ENCODE peak calls at places on chromosomes 1 and 21, in five cellular contexts. C is K562, F is GM12865, N is AG04450, Q is cardiac muscle cell. G is an unnamed sample.

GRCh38 chr1:211198880-211199279 is 60.3 kb upstream of the RCOR3 start:
- DNase-seq in C (no peak), F (no peak), N (no peak), Q (no peak), G (no peak)

GRCh38 chr1:46041974-46042373 is 90.5 kb downstream of the PIK3R3 start:
- DNase-seq in C (no peak), F (no peak), N (no peak), Q (no peak), G (no peak)

GRCh38 chr1:98049370-98050115 is 128.7 kb upstream of the DPYD start:
- DNase-seq in C (no peak), F (no peak), N (no peak), Q (peak), G (no peak)

GRCh38 chr1:27664291-27664690 is 7.7 kb downstream of the IFI6 start:
- DNase-seq in C (no peak), F (no peak), N (no peak), Q (no peak), G (no peak)

GRCh38 chr1:33334081-33334552 is 13.2 kb upstream of the A3GALT2 start:
- DNase-seq in C (no peak), F (no peak), N (no peak), Q (no peak), G (no peak)

GRCh38 chr1:1273152-1273534 is 511 bp downstream of the UBE2J2 start:
- DNase-seq in C (no peak), F (no peak), N (no peak), Q (peak), G (no peak)

GRCh38 chr1:199522936-199523335 is 504.6 kb upstream of the NR5A2 start:
- DNase-seq in C (no peak), F (no peak), N (no peak), Q (no peak), G (peak)

GRCh38 chr1:211589782-211590721 is 11.1 kb upstream of the SLC30A1 start:
- DNase-seq in C (no peak), F (no peak), N (no peak), Q (no peak), G (peak)

GRCh38 chr21:32666258-32666657 is 54.1 kb upstream of the CFAP298 start:
- DNase-seq in C (no peak), F (no peak), N (no peak), Q (no peak), G (no peak)

DNA sequence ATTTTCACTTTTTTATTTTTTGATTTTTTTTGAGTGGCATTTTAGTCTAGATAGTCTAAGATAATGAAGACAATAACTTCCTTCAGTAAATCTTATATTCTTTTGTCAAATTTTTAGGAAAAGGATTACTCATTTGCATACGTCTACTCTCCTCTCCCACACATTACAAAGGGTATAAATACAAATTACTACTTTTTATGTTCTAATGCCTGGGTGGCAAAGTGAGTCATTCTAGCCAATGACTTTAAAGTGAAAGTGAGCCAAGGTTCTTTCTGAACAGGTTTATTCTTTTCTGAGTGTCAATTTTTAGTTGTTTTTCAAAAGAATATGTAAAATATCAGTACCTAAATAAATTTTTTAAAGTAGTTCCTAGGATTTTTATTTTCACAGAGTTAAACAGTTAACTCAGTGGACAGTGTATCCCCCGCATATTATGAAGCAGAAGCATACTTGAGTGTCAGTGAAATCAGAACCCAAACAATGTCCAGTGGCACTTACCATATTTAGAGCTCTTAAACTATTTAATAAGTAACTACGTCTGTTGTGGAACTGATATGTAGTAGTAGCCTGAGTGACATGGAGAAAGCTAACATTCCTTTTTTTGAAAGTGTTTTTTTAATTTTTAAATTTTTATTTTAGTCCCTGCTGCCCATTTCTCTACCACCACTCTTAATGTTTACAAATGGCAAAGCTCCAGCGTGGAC is 141.7 kb downstream of the PHTF1 start:
- DNase-seq in C (no peak), F (no peak), N (no peak), Q (peak), G (no peak)
- H3K4me3 ChIP-seq in C (no peak), F (no peak), N (no peak), Q (no peak), G (no peak)

GRCh38 chr1:175221548-175222175 is 29.1 kb upstream of the KIAA0040 start:
- DNase-seq in C (peak), F (no peak), N (no peak), Q (peak), G (no peak)

GRCh38 chr1:175219774-175220173 is 27.2 kb upstream of the KIAA0040 start:
- DNase-seq in C (no peak), F (no peak), N (no peak), Q (no peak), G (no peak)

GRCh38 chr1:175220853-175221547 is 28.4 kb upstream of the KIAA0040 start:
- DNase-seq in C (no peak), F (no peak), N (no peak), Q (no peak), G (no peak)

GRCh38 chr1:175222296-175222938 is 29.8 kb upstream of the KIAA0040 start:
- DNase-seq in C (no peak), F (no peak), N (no peak), Q (no peak), G (no peak)

DNA sequence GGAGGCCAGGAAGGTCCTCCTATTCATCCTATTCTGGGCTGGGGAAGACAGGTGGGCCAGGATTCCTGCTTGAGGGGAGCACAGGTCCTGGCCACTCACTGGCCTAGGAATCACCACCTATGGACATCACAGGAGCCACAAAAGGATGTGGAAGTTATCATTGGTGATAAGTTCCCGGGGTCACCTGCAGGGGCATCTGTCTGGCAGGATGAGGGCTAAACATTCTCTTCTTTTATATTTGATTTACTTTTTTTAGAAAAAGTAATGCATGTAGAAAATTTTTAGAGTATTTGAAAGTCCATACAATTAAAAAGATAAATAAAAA is 33.2 kb upstream of the KIAA0040 start:
- DNase-seq in C (no peak), F (no peak), N (no peak), Q (no peak), G (no peak)
- H3K4me3 ChIP-seq in C (no peak), F (no peak), N (no peak), Q (no peak), G (no peak)

GRCh38 chr1:147245129-147245528 is 2.6 kb downstream of the CHD1L start:
- DNase-seq in C (peak), F (no peak), N (no peak), Q (no peak), G (no peak)

GRCh38 chr1:147245586-147246021 is 3.1 kb downstream of the CHD1L start:
- DNase-seq in C (peak), F (no peak), N (no peak), Q (no peak), G (no peak)

GRCh38 chr1:147247656-147248238 is 5.3 kb downstream of the CHD1L start:
- DNase-seq in C (no peak), F (no peak), N (no peak), Q (no peak), G (no peak)

GRCh38 chr1:147246044-147246690 is 3.7 kb downstream of the CHD1L start:
- DNase-seq in C (no peak), F (no peak), N (no peak), Q (no peak), G (no peak)

GRCh38 chr1:147246910-147247655 is 4.6 kb downstream of the CHD1L start:
- DNase-seq in C (peak), F (peak), N (no peak), Q (no peak), G (no peak)
- H3K4me3 ChIP-seq in C (no peak), F (no peak), N (no peak), Q (no peak), G (no peak)

GRCh38 chr21:15051652-15052554 is 12.9 kb downstream of the NRIP1 start:
- DNase-seq in C (peak), F (peak), N (no peak), Q (peak), G (peak)

GRCh38 chr21:15054606-15055239 is 10.1 kb downstream of the NRIP1 start:
- DNase-seq in C (no peak), F (no peak), N (no peak), Q (no peak), G (no peak)

GRCh38 chr21:15054089-15054488 is 10.7 kb downstream of the NRIP1 start:
- DNase-seq in C (no peak), F (no peak), N (no peak), Q (no peak), G (no peak)

GRCh38 chr21:15053531-15053930 is 11.3 kb downstream of the NRIP1 start:
- DNase-seq in C (no peak), F (no peak), N (no peak), Q (no peak), G (no peak)

DNA sequence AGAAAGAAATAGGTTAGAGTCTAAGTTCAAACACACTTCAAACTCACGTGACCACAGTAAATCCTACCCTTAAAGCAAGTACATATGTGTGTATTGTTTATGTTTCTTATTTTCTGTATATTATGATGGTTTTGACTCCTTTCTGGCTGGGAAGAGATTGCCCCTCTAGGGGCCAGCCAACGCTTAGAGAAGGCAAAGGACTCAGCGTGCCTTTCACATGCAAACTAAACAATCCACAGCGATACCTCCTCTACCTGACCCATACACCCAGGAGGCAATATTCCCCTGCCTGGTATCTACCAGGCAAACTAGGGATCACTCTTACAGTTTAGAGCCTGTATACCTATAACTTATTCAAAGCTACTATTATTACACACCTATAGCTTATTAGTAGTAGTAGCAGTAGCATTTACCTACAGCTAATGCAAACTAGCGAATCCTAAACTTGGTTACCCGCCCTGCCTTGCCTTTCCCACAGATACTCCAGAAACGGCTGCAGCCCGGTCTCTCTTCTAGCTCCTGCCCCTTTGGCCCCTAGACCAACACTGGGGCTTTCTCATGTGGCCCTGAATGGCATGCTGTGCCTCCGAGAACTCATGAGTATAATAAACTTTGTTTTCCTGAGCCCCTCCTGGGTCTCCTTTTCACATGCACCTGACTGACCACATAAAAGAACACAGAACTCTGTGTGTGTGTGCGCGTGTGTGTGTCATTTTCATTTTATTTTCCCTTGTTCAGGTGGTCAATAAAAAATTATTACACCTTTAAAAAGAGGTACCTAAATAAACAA is 14.0 kb downstream of the NRIP1 start:
- DNase-seq in C (no peak), F (no peak), N (no peak), Q (no peak), G (no peak)
- H3K4me3 ChIP-seq in C (no peak), F (no peak), N (no peak), Q (no peak), G (no peak)

GRCh38 chr1:239997160-239997514 is 94.5 kb upstream of the FMN2 start:
- DNase-seq in C (no peak), F (no peak), N (no peak), Q (no peak), G (no peak)

GRCh38 chr1:239999170-239999569 is 92.5 kb upstream of the FMN2 start:
- DNase-seq in C (no peak), F (no peak), N (no peak), Q (no peak), G (no peak)

GRCh38 chr1:240000634-240001033 is 91.0 kb upstream of the FMN2 start:
- DNase-seq in C (no peak), F (no peak), N (peak), Q (no peak), G (peak)

GRCh38 chr1:239997515-239998311 is 94.0 kb upstream of the FMN2 start:
- DNase-seq in C (no peak), F (no peak), N (no peak), Q (peak), G (no peak)

GRCh38 chr1:239998312-239998649 is 93.4 kb upstream of the FMN2 start:
- DNase-seq in C (no peak), F (no peak), N (no peak), Q (no peak), G (no peak)
- H3K4me3 ChIP-seq in C (no peak), F (no peak), N (no peak), Q (peak), G (peak)

G was measured in brain microvascular endothelial cell.